ENCODE peak calls at places on chromosome 18, in nine cellular contexts. One of them, this sample, is unnamed.

GRCh38 chr18:73462092-73462491 is 594.3 kb upstream of the NETO1 start:
- DNase-seq in fibroblast of pulmonary artery: peak
- DNase-seq in neural crest cell: no peak
- DNase-seq in Calu3: peak
- DNase-seq in nephron progenitor cell: no peak
- DNase-seq in brain microvascular endothelial cell: peak
- DNase-seq in cardiac muscle cell: peak
- DNase-seq in tibial artery: no peak
- DNase-seq in fibroblast of lung: peak
- DNase-seq in this sample: peak

GRCh38 chr18:7317804-7318231 is 86.9 kb downstream of the LRRC30 start:
- DNase-seq in fibroblast of pulmonary artery: no peak
- DNase-seq in Calu3: peak
- DNase-seq in neural crest cell: no peak
- DNase-seq in nephron progenitor cell: no peak
- DNase-seq in cardiac muscle cell: no peak
- DNase-seq in tibial artery: no peak
- DNase-seq in brain microvascular endothelial cell: no peak
- DNase-seq in fibroblast of lung: no peak
- DNase-seq in this sample: no peak

GRCh38 chr18:9831046-9831722 is 54.6 kb upstream of the TXNDC2 start:
- DNase-seq in brain microvascular endothelial cell: no peak
- DNase-seq in cardiac muscle cell: no peak
- DNase-seq in neural crest cell: no peak
- DNase-seq in fibroblast of lung: no peak
- DNase-seq in nephron progenitor cell: no peak
- DNase-seq in tibial artery: no peak
- DNase-seq in fibroblast of pulmonary artery: no peak
- DNase-seq in Calu3: no peak
- DNase-seq in this sample: no peak

GRCh38 chr18:79405019-79405780 is 9.5 kb downstream of the NFATC1 start:
- DNase-seq in fibroblast of pulmonary artery: no peak
- DNase-seq in Calu3: no peak
- DNase-seq in tibial artery: no peak
- DNase-seq in nephron progenitor cell: no peak
- DNase-seq in fibroblast of lung: no peak
- DNase-seq in brain microvascular endothelial cell: no peak
- DNase-seq in neural crest cell: no peak
- DNase-seq in cardiac muscle cell: no peak
- DNase-seq in this sample: no peak

GRCh38 chr18:29157057-29157780 is 980.3 kb upstream of the CDH2 start:
- DNase-seq in brain microvascular endothelial cell: no peak
- DNase-seq in neural crest cell: no peak
- DNase-seq in fibroblast of pulmonary artery: no peak
- DNase-seq in cardiac muscle cell: no peak
- DNase-seq in nephron progenitor cell: no peak
- DNase-seq in tibial artery: no peak
- DNase-seq in fibroblast of lung: no peak
- DNase-seq in Calu3: no peak
- DNase-seq in this sample: no peak

GRCh38 chr18:38241736-38242135 is 676.1 kb upstream of the CELF4 start:
- DNase-seq in cardiac muscle cell: no peak
- DNase-seq in fibroblast of pulmonary artery: no peak
- DNase-seq in neural crest cell: no peak
- DNase-seq in nephron progenitor cell: no peak
- DNase-seq in Calu3: no peak
- DNase-seq in tibial artery: no peak
- DNase-seq in fibroblast of lung: peak
- DNase-seq in brain microvascular endothelial cell: peak
- DNase-seq in this sample: no peak

GRCh38 chr18:58787750-58788149 is 76.9 kb upstream of the ZNF532 start:
- DNase-seq in brain microvascular endothelial cell: no peak
- DNase-seq in nephron progenitor cell: no peak
- DNase-seq in fibroblast of pulmonary artery: no peak
- DNase-seq in cardiac muscle cell: no peak
- DNase-seq in Calu3: no peak
- DNase-seq in neural crest cell: no peak
- DNase-seq in tibial artery: no peak
- DNase-seq in fibroblast of lung: no peak
- DNase-seq in this sample: no peak

GRCh38 chr18:9594782-9595181 is 19.6 kb downstream of the PPP4R1 start:
- DNase-seq in nephron progenitor cell: no peak
- DNase-seq in neural crest cell: no peak
- DNase-seq in fibroblast of pulmonary artery: no peak
- DNase-seq in fibroblast of lung: peak
- DNase-seq in brain microvascular endothelial cell: no peak
- DNase-seq in tibial artery: no peak
- DNase-seq in Calu3: no peak
- DNase-seq in cardiac muscle cell: no peak
- DNase-seq in this sample: no peak

DNA sequence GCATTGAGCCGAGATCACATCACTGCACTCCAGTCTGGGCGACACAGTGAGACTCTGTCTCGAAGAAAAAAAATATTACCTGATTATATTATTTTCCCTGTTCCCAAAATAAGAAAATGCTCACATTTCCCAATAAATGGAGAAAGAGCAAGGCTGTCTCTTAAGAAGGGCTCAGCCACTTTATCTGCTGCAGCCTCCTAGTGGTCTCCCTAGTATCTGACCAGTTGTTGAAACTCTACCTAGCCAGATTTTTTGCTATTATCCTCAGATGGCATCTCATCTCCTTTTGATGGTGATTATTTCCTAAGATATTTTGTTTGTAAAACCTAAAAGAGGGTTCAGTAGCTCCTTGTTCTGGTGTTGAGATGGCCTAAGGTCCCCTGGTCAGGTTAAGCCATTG is 114.3 kb downstream of the TPGS2 start:
- DNase-seq in tibial artery: no peak
- DNase-seq in cardiac muscle cell: no peak
- DNase-seq in Calu3: no peak
- DNase-seq in fibroblast of pulmonary artery: no peak
- DNase-seq in nephron progenitor cell: no peak
- DNase-seq in brain microvascular endothelial cell: no peak
- DNase-seq in neural crest cell: no peak
- DNase-seq in fibroblast of lung: no peak
- DNase-seq in this sample: peak
- TF ChIP-seq CTCF in tibial artery: no peak
- TF ChIP-seq CTCF in cardiac muscle cell: no peak
- TF ChIP-seq CTCF in Calu3: no peak
- TF ChIP-seq CTCF in fibroblast of pulmonary artery: no peak
- TF ChIP-seq CTCF in nephron progenitor cell: no peak
- TF ChIP-seq CTCF in brain microvascular endothelial cell: peak
- TF ChIP-seq CTCF in neural crest cell: no peak
- TF ChIP-seq CTCF in fibroblast of lung: no peak
- TF ChIP-seq CTCF in this sample: peak

GRCh38 chr18:40157120-40157519 is 1797.9 kb upstream of the PIK3C3 start:
- DNase-seq in fibroblast of lung: no peak
- DNase-seq in neural crest cell: no peak
- DNase-seq in fibroblast of pulmonary artery: no peak
- DNase-seq in brain microvascular endothelial cell: no peak
- DNase-seq in nephron progenitor cell: no peak
- DNase-seq in cardiac muscle cell: no peak
- DNase-seq in Calu3: no peak
- DNase-seq in tibial artery: no peak
- DNase-seq in this sample: no peak

DNA sequence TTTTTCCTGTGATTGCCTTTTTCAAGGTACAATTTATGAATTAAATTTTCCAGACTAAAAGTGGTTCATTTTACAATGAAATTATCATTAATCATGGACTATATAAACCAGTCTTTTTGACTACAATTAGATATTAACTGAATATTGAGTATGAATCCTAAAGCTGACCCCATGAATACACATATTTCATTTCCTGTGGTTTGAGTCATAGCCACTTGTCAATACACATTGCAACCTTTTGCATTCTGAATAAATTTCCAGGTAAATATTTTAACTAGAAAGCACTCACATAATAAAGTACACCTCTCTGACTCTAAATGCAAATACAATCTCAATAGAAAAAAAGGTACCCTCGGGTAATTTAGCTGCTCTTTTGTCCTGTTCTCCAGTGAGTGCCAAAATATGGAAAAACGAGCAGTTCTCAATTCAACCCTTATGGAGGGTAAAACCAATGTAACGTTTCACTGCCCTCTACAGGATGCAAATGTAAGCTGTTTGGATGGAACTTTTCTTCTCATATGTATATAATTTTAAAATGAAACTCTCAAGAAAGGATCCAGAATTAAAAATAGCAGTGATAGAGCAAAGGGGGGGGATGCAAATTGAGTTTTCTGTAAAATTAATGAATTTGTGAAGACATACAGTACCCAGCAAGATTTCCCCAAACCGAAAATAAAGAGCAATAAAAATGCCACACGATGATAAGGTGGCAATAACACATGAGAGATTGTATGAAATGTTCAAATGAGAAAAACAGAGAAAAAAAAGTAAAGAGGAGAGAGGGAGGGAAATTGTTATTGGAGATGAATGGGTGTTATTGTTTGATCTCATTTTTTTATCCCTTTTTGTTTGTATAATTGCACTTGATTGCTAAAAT is 1795.7 kb upstream of the PIK3C3 start:
- DNase-seq in cardiac muscle cell: peak
- DNase-seq in fibroblast of pulmonary artery: peak
- DNase-seq in tibial artery: no peak
- DNase-seq in Calu3: peak
- DNase-seq in neural crest cell: no peak
- DNase-seq in fibroblast of lung: peak
- DNase-seq in nephron progenitor cell: no peak
- DNase-seq in brain microvascular endothelial cell: peak
- DNase-seq in this sample: peak
- TF ChIP-seq CTCF in cardiac muscle cell: peak
- TF ChIP-seq CTCF in fibroblast of pulmonary artery: peak
- TF ChIP-seq CTCF in tibial artery: no peak
- TF ChIP-seq CTCF in Calu3: peak
- TF ChIP-seq CTCF in neural crest cell: peak
- TF ChIP-seq CTCF in fibroblast of lung: peak
- TF ChIP-seq CTCF in nephron progenitor cell: peak
- TF ChIP-seq CTCF in brain microvascular endothelial cell: peak
- TF ChIP-seq CTCF in this sample: peak

GRCh38 chr18:44899832-44900231 is 219.1 kb downstream of the SETBP1 start:
- DNase-seq in cardiac muscle cell: no peak
- DNase-seq in neural crest cell: no peak
- DNase-seq in fibroblast of pulmonary artery: no peak
- DNase-seq in nephron progenitor cell: no peak
- DNase-seq in Calu3: no peak
- DNase-seq in fibroblast of lung: no peak
- DNase-seq in brain microvascular endothelial cell: no peak
- DNase-seq in tibial artery: no peak
- DNase-seq in this sample: no peak

GRCh38 chr18:44903327-44903726 is 222.6 kb downstream of the SETBP1 start:
- DNase-seq in fibroblast of pulmonary artery: no peak
- DNase-seq in nephron progenitor cell: no peak
- DNase-seq in neural crest cell: no peak
- DNase-seq in Calu3: no peak
- DNase-seq in fibroblast of lung: no peak
- DNase-seq in brain microvascular endothelial cell: no peak
- DNase-seq in cardiac muscle cell: no peak
- DNase-seq in tibial artery: no peak
- DNase-seq in this sample: no peak

GRCh38 chr18:44900627-44901026 is 219.9 kb downstream of the SETBP1 start:
- DNase-seq in brain microvascular endothelial cell: no peak
- DNase-seq in cardiac muscle cell: no peak
- DNase-seq in Calu3: no peak
- DNase-seq in fibroblast of pulmonary artery: no peak
- DNase-seq in nephron progenitor cell: no peak
- DNase-seq in tibial artery: no peak
- DNase-seq in fibroblast of lung: no peak
- DNase-seq in neural crest cell: no peak
- DNase-seq in this sample: no peak

GRCh38 chr18:44898536-44898935 is 217.8 kb downstream of the SETBP1 start:
- DNase-seq in Calu3: no peak
- DNase-seq in tibial artery: no peak
- DNase-seq in brain microvascular endothelial cell: no peak
- DNase-seq in nephron progenitor cell: no peak
- DNase-seq in fibroblast of lung: no peak
- DNase-seq in fibroblast of pulmonary artery: no peak
- DNase-seq in cardiac muscle cell: no peak
- DNase-seq in neural crest cell: no peak
- DNase-seq in this sample: no peak

DNA sequence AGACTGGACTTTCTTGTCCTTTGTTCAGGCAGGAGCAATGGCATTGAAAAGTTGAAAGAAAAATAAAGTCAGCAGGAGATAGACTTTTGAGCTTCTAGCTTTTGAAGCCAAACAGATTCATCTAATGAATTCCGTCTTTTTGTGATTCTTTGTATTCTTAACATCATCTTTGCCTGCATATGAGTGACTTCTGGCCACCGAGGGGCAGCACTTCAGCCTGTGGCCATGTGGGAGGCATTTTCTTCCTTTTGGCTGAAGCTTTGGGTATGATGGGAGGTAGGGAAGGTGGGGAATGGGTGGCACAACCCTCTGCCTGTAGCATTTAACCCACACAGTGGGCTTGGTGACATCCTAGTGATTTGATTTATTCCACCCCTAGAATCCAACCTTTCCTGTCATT is 220.6 kb downstream of the SETBP1 start:
- DNase-seq in fibroblast of pulmonary artery: no peak
- DNase-seq in fibroblast of lung: no peak
- DNase-seq in Calu3: peak
- DNase-seq in tibial artery: no peak
- DNase-seq in nephron progenitor cell: no peak
- DNase-seq in brain microvascular endothelial cell: no peak
- DNase-seq in neural crest cell: no peak
- DNase-seq in cardiac muscle cell: no peak
- DNase-seq in this sample: no peak
- TF ChIP-seq CTCF in fibroblast of pulmonary artery: peak
- TF ChIP-seq CTCF in fibroblast of lung: peak
- TF ChIP-seq CTCF in Calu3: no peak
- TF ChIP-seq CTCF in tibial artery: no peak
- TF ChIP-seq CTCF in nephron progenitor cell: no peak
- TF ChIP-seq CTCF in brain microvascular endothelial cell: peak
- TF ChIP-seq CTCF in neural crest cell: peak
- TF ChIP-seq CTCF in cardiac muscle cell: peak
- TF ChIP-seq CTCF in this sample: no peak

DNA sequence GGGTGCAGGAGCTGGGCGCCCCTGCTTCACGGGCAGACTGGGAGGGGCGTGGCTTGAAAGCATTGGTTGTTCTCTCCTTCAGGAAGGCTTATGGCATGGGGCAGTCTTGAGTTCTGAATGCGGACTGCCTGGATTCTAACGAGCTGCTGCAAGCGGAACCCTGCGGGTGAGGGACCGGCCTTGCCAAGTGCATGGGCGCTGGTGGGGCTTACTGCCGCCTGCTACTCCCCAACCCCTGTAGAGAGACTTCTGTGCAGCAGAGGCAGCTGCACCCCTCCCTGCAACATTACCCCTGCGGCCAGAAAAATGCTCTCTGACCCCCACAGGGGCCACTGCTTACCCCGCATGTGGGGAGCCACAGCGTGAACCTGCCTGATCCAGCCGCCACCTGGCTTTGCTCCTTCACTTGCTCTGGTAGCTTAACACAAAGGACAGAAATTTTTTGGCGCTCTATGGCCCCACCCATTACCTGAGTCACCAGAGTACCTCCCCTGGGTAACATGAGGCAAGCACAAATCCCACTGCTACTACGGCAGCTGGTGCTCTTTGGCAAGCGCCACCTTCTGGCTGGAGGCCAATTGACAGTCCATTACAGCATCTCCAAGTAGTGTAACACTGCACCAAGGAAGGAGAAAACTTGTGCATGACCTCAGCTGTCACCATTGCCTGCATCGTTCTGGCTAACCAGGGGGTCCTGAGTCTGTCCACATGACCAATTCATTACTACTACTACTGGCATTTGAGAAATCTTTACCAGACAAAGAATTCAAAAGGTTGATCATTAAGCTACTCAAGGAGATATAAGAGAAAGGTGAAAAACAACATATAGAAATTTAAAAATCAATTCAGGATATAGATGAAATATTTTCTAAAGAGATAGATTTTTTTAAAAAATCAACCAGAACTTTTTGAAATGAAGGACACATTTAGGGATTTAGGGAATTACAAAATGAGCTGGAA is 35.4 kb downstream of the MYL12B start:
- DNase-seq in fibroblast of pulmonary artery: peak
- DNase-seq in fibroblast of lung: peak
- DNase-seq in cardiac muscle cell: peak
- DNase-seq in neural crest cell: peak
- DNase-seq in tibial artery: peak
- DNase-seq in brain microvascular endothelial cell: peak
- DNase-seq in Calu3: peak
- DNase-seq in nephron progenitor cell: peak
- DNase-seq in this sample: peak
- TF ChIP-seq CTCF in fibroblast of pulmonary artery: peak
- TF ChIP-seq CTCF in fibroblast of lung: no peak
- TF ChIP-seq CTCF in cardiac muscle cell: peak
- TF ChIP-seq CTCF in neural crest cell: peak
- TF ChIP-seq CTCF in tibial artery: no peak
- TF ChIP-seq CTCF in brain microvascular endothelial cell: peak
- TF ChIP-seq CTCF in Calu3: peak
- TF ChIP-seq CTCF in nephron progenitor cell: peak
- TF ChIP-seq CTCF in this sample: peak

This sample was measured in foreskin fibroblast.